ENCODE peak calls at places on chromosomes 13 and 19, in four cellular contexts. M, U, V and A are unnamed samples.

GRCh38 chr19:8459095-8459494 is 14.3 kb downstream of the HNRNPM start:
- DNase-seq in V (no peak), M (no peak), U (no peak), A (no peak)

GRCh38 chr13:97749174-97749573 is 204.3 kb upstream of the IPO5 start:
- DNase-seq in V (peak), M (no peak), U (no peak), A (peak)

GRCh38 chr13:94080527-94080926 is 399.0 kb downstream of the DCT start:
- DNase-seq in V (no peak), U (no peak), M (no peak), A (no peak)

GRCh38 chr19:53991224-53992113 is at the start of gene CACNG6:
- DNase-seq in V (peak), M (no peak), U (no peak), A (no peak)

GRCh38 chr13:108895220-108895704 is 265.9 kb downstream of the MYO16 start:
- DNase-seq in M (no peak), U (no peak), V (no peak), A (peak)

GRCh38 chr13:48319458-48320395 is 16.2 kb downstream of the RB1 start:
- DNase-seq in U (no peak), V (no peak), M (no peak), A (peak)

GRCh38 chr13:81394605-81395004 is 1053.7 kb upstream of the SPRY2 start:
- DNase-seq in M (no peak), V (no peak), U (no peak), A (no peak)

GRCh38 chr19:37914908-37915307 is 7.9 kb downstream of the SIPA1L3 start:
- DNase-seq in M (no peak), U (peak), V (no peak), A (no peak)

GRCh38 chr13:109297628-109298027 is 488.8 kb downstream of the IRS2 start:
- DNase-seq in U (no peak), M (no peak), V (no peak), A (no peak)

GRCh38 chr13:45434556-45435371 is 16.6 kb upstream of the SLC25A30 start:
- DNase-seq in U (no peak), V (no peak), M (no peak), A (no peak)

GRCh38 chr19:55099557-55100506 is 17.6 kb downstream of the PPP1R12C start:
- DNase-seq in U (no peak), V (no peak), M (no peak), A (no peak)

GRCh38 chr19:44582581-44583265 is 30.6 kb upstream of the IGSF23 start:
- DNase-seq in V (peak), M (peak), U (no peak), A (peak)

GRCh38 chr19:33883869-33884519 is 87.3 kb downstream of the KCTD15 start:
- DNase-seq in M (peak), V (no peak), U (no peak), A (no peak)

GRCh38 chr13:90640976-90641375 is 706.5 kb upstream of the MIR17HG start:
- DNase-seq in V (no peak), M (no peak), U (no peak), A (no peak)

GRCh38 chr19:48934837-48935236 is 1.3 kb downstream of the DHDH start:
- DNase-seq in V (no peak), M (no peak), U (no peak), A (no peak)

GRCh38 chr19:11140896-11141295 is 14.7 kb downstream of the SPC24 start:
- DNase-seq in M (no peak), U (no peak), V (no peak), A (no peak)

GRCh38 chr19:11138659-11139526 is 16.7 kb downstream of the SPC24 start:
- DNase-seq in M (no peak), U (peak), V (peak), A (no peak)

GRCh38 chr19:11145147-11145924 is 10.2 kb downstream of the SPC24 start:
- DNase-seq in V (no peak), M (no peak), U (no peak), A (no peak)

GRCh38 chr19:11141937-11142527 is 13.6 kb downstream of the SPC24 start:
- DNase-seq in U (no peak), M (no peak), V (no peak), A (no peak)

DNA sequence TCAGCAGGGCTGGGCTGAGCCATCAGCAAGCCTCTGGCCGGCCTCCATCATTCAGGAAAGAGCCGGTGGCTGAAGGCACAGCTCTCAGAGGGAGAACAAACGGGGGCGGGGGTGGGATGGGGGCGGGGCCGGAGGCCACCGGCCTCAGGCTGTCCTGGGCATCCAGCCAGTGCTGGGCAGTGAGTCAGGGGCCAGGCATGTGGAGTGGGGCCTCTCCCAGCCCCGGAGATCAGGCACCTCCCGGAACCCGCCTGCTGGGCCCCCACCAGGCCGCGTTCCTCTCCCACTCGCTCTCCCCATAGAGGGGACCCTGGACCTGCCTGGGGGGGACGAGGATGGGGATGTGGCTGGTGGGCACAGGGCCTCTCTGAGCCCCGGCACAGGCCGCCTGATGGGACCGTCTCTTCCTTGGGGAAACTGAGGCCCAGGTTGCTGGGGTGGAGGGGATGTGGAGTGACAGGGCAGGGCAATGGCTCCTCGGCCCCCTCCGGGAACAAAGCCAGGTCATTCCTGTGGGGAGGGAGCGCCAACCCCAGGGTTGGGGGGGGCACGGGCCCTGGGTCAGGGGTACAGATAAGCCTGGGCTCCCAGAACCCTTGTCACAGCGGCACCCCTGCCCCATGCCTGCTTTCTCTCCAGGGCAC is 12.9 kb downstream of the SPC24 start:
- DNase-seq in M (peak), V (peak), U (peak), A (peak)
- TF ChIP-seq POLR2A in M (no peak), V (no peak), U (no peak), A (no peak)

GRCh38 chr19:45640849-45641273 is 1.7 kb upstream of the EML2 start:
- DNase-seq in U (peak), M (peak), V (no peak), A (peak)

GRCh38 chr19:45636275-45636674 is 2.9 kb downstream of the EML2 start:
- DNase-seq in U (no peak), V (no peak), M (no peak), A (no peak)

GRCh38 chr19:45636902-45637301 is 2.3 kb downstream of the EML2 start:
- DNase-seq in V (no peak), M (no peak), U (no peak), A (no peak)

GRCh38 chr19:45638930-45639729 is at the start of gene EML2:
- DNase-seq in U (peak), V (peak), M (peak), A (peak)

DNA sequence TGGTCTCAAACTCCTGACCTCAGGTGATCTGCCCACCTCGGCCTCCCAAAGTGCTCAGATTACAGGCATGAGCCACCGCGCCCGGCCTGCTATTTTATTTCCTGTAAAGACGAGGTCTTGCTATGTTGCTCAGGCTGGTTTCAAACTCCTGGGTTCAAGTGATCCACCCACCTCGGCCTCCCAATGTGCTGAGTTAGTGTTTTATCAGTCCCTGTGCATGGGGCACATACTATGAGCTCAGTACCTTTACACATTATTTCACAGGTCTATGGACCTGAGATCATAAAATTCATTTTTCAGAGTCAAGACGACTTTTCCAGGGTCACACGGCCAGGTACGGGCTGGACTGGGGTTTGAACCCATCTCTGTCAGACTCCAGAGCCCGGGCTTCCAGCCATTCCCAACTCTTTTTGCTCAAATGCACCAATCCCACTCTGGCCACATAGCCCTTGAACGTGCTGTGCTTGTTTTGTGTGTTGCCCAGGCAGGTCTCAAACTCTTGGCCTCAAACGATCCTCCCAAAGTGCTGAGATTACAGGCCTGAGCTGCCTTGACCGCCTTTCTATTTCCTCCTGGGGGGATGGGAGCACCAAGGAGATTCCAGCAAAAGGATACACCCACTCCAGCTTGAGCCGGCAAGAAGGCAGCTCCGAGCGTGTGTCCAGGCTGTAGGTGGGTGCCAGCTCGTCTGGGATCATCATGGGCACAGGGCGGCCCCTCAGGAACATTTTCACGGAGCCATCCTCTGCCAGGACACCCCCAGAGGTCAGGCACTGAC is 1.1 kb downstream of the EML2 start:
- DNase-seq in U (no peak), V (no peak), M (no peak), A (no peak)
- TF ChIP-seq POLR2A in U (no peak), V (no peak), M (no peak), A (no peak)

GRCh38 chr19:633068-633785 is at the start of gene POLRMT:
- DNase-seq in V (peak), M (peak), U (peak), A (peak)
- TF ChIP-seq POLR2A in V (peak), M (peak), U (peak), A (peak)

DNA sequence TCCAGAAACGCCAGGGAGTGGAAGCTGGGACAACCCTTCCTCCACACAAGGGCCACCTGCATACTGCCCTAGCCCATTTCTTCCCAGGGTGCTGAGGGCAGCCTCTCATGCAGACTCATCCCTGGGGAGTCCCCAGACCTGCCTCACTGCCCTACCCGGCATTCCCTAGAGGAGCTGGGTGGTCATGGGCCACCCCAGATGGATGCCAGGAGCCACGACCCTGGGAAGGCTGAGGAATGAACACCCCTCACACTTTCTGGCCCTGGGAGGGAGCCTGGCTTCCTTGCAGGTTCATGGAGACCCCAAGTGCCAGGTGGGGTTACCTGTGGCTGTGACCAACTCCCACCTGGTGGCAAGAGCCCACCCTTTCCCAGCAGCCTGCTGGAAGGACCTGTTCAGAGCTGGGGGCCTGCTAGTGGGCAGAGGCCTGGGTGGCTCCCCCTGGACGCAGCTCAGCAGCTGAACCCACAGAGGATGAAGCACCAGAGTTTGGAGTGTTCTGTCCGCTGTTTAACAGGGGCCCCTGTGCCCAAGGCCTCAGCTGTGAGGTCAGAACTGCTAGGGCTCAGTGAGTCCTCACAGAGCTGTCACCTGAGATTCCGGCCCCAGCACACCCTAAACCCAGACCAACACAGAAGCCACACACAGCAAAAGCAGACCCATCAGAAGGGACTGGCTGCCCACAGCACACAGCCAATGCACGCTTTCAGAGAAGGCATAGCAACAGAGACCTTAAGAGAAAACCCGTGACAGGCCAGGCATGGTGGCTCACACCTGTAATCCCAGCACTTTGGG is 6.6 kb downstream of the ACP4 start:
- DNase-seq in U (no peak), M (no peak), V (no peak), A (no peak)
- TF ChIP-seq POLR2A in U (no peak), M (no peak), V (no peak), A (peak)

GRCh38 chr19:2981898-2982297 is 4.5 kb downstream of the TLE6 start:
- DNase-seq in U (no peak), M (no peak), V (no peak), A (no peak)
- TF ChIP-seq POLR2A in U (no peak), M (no peak), V (no peak), A (no peak)

DNA sequence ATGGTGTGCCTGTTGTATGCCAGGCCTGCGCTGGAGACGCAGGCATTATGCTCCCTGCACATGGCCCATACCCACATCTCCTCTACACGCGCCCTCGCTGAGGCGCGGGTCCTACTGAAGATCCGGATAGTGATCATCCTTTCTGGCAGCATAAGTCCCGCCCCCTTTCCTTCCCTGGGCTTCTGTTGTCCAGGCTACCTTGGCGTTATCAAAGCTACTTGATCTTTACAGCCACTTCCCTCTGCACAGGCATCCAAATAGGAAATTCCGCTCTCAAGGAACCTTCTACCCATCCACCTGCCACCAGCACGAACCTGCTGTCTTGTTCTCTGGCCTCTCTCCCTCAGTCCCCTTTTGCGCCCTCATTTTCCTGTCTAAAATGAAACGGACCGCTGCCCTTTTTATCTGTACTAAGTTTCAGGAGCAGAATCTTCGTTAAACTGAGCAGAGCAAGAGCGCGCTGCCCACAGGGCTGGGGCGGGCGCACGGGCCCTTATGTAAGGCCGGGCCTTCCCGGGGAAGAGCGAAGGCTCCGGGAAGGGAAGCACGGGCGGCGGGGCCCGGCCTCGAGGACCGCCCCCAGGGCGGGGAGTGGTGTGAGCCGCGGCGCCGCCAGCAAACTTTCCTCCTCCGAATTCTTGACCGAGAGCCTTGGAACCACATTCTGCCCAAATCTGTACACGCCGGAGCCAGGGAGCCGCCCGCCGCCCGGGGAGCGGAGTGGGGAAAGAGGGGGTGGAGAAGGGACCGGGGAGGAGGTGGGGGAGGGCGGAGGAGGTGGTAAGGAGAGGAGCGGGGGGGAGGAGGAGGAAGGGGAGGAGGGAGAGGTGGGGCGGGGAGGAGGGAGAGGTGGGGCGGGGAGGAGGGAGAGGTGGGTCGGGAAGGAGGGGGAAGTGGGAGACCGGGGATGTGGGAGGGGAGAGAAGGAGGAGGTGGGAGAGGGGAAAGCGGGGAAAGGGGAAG is 919 bp upstream of the UBE2L5 start:
- DNase-seq in M (peak), V (peak), U (peak), A (peak)
- TF ChIP-seq POLR2A in M (peak), V (peak), U (peak), A (no peak)

GRCh38 chr19:5850189-5850588 is 1.1 kb downstream of the FUT3 start:
- DNase-seq in V (no peak), M (no peak), U (no peak), A (no peak)

GRCh38 chr19:5851302-5851701 is at the start of gene FUT3:
- DNase-seq in M (peak), V (no peak), U (no peak), A (no peak)

GRCh38 chr19:5850743-5851293 is 431 bp downstream of the FUT3 start:
- DNase-seq in M (peak), U (no peak), V (no peak), A (no peak)
- TF ChIP-seq POLR2A in M (no peak), U (peak), V (no peak), A (no peak)

GRCh38 chr13:49586717-49587116 is 1.4 kb upstream of the RCBTB1 start:
- DNase-seq in M (no peak), V (no peak), U (no peak), A (no peak)

GRCh38 chr13:49580980-49581680 is 4.2 kb downstream of the RCBTB1 start:
- DNase-seq in M (no peak), V (no peak), U (no peak), A (no peak)

GRCh38 chr13:49587311-49587847 is 2.0 kb upstream of the RCBTB1 start:
- DNase-seq in U (no peak), V (no peak), M (no peak), A (no peak)

GRCh38 chr13:49584771-49585182 is 581 bp downstream of the RCBTB1 start:
- DNase-seq in U (no peak), M (no peak), V (no peak), A (peak)

DNA sequence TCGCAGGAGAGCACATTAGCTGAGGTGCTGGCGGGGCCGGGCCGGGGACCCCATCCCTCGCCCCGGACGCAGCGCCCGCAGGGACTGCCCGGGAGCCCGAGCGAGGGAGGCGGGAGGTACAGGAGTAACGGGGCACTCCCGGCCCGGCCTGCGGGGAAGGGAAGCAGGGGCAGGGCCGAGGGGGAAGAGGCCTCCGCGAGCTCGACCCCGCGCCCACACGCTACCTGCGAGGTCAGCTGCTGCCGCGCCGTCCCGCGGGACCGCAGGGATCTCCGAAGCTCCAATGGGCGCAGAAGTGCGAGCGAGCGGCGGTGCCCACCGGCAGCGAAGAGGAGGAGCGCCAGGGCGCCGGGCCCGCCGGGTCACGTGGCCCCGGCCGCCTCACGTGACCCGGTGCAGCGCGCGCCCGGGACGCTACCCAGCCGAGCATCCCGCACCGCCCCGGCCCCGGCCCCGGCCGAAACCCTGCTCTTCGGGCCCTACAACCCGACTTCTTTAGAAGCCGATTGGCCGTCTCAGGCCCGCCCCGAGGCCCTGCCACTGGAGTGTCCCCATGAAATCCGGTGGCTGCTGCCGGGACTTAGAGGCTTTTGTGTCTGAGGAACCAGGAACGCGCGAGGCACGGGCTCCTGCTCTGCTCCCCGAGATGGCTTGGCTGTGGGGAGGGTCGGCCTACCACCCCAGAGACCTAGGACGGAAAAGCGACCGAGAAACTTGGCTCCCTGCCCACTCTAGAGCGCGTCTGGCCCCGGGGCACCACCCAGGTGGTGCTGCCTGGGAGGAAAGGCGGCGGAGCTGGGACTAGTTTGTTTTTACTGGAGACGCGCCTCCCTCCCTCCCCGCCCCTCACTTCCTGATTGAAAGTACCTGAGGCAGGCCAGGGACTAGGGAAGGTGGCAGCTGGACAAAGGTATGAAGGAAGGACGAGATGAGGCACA is at the start of gene RCBTB1:
- DNase-seq in M (peak), U (peak), V (peak), A (peak)
- TF ChIP-seq POLR2A in M (peak), U (no peak), V (peak), A (peak)

GRCh38 chr19:46887240-46887782 is 26.5 kb downstream of the ARHGAP35 start:
- DNase-seq in M (no peak), U (no peak), V (no peak), A (no peak)

GRCh38 chr19:46892252-46893179 is 31.7 kb downstream of the ARHGAP35 start:
- DNase-seq in U (no peak), M (no peak), V (no peak), A (no peak)

GRCh38 chr19:46886546-46887239 is 25.9 kb downstream of the ARHGAP35 start:
- DNase-seq in M (no peak), U (no peak), V (no peak), A (no peak)

GRCh38 chr19:46885411-46885810 is 24.6 kb downstream of the ARHGAP35 start:
- DNase-seq in U (no peak), V (no peak), M (no peak), A (no peak)

GRCh38 chr19:46890423-46891170 is 29.8 kb downstream of the ARHGAP35 start:
- DNase-seq in V (peak), M (no peak), U (no peak), A (peak)
- TF ChIP-seq POLR2A in V (no peak), M (no peak), U (no peak), A (no peak)